ENCODE peak calls at places on chromosome 9, in seven cellular contexts. X is CD4-positive, alpha-beta T cell; E is A549; J is RWPE2; L is body of pancreas; V is lower lobe of right lung; Y is HCT116. T is an unnamed sample.

GRCh38 chr9:107644774-107645463 is 155.3 kb upstream of the KLF4 start:
- ATAC-seq in V (peak; percentile 87), L (no peak), Y (no peak), X (no peak), E (no peak), J (no peak), T (peak; percentile 80)

GRCh38 chr9:78189461-78189860 is 46.4 kb upstream of the CEP78 start:
- ATAC-seq in J (no peak), L (no peak), X (no peak), E (no peak), Y (no peak), V (peak; percentile 64), T (peak; percentile 51)

GRCh38 chr9:94443039-94443722 is 111.7 kb upstream of the PCAT7 start:
- ATAC-seq in X (no peak), V (peak; percentile 35), Y (no peak), E (no peak), J (no peak), L (no peak), T (no peak)

GRCh38 chr9:133845659-133845947 is 107.5 kb upstream of the SARDH start:
- ATAC-seq in L (no peak), Y (no peak), X (no peak), E (peak; percentile 23), V (no peak), J (peak; percentile 19), T (no peak)

GRCh38 chr9:133594310-133594709 is 14.9 kb downstream of the FAM163B start:
- ATAC-seq in X (no peak), J (no peak), E (no peak), V (no peak), Y (no peak), L (no peak), T (no peak)

GRCh38 chr9:4803670-4804530 is 11.2 kb downstream of the RCL1 start:
- ATAC-seq in E (no peak), L (no peak), Y (no peak), J (no peak), V (peak; percentile 21), X (no peak), T (no peak)

GRCh38 chr9:655875-656274 is 185.6 kb upstream of the DMRT1 start:
- ATAC-seq in Y (no peak), J (no peak), V (peak; percentile 59), E (no peak), L (peak; percentile 83), X (no peak), T (peak; percentile 26)

GRCh38 chr9:111483419-111483861 is 743 bp downstream of the ECPAS start:
- ATAC-seq in X (peak; percentile 53), E (no peak), L (peak; percentile 54), J (no peak), Y (peak; percentile 62), V (peak; percentile 20), T (peak; percentile 62)

GRCh38 chr9:68505681-68506409 is 34.8 kb downstream of the TMEM252 start:
- ATAC-seq in Y (no peak), X (no peak), V (peak; percentile 60), J (no peak), E (no peak), L (no peak), T (peak; percentile 31)

GRCh38 chr9:126595982-126596381 is 17.7 kb upstream of the LMX1B start:
- ATAC-seq in J (no peak), X (no peak), Y (no peak), E (no peak), V (no peak), L (no peak), T (no peak)

GRCh38 chr9:116945817-116946216 is 258.7 kb downstream of the TRIM32 start:
- ATAC-seq in X (no peak), E (no peak), J (no peak), L (no peak), Y (no peak), V (peak; percentile 87), T (no peak)

GRCh38 chr9:14348241-14349140 is 34.5 kb upstream of the NFIB start:
- ATAC-seq in J (peak; percentile 8), X (no peak), L (peak; percentile 30), E (peak; percentile 2), V (no peak), Y (no peak), T (no peak)

GRCh38 chr9:27460225-27461023 is 63.7 kb upstream of the IFNK start:
- ATAC-seq in X (no peak), J (peak; percentile 92), Y (no peak), L (no peak), V (peak; percentile 78), E (peak; percentile 88), T (peak; percentile 61)

GRCh38 chr9:79692857-79693571 is 121.2 kb downstream of the TLE4 start:
- ATAC-seq in L (no peak), Y (no peak), X (no peak), J (no peak), E (no peak), V (no peak), T (no peak)

GRCh38 chr9:7534211-7534935 is 265.2 kb downstream of the DMAC1 start:
- ATAC-seq in Y (no peak), X (no peak), J (no peak), V (no peak), E (no peak), L (no peak), T (no peak)

GRCh38 chr9:95764490-95764889 is 111.0 kb upstream of the ERCC6L2 start:
- ATAC-seq in L (no peak), Y (no peak), E (no peak), J (peak; percentile 41), X (no peak), V (no peak), T (no peak)

GRCh38 chr9:26181836-26182235 is 503.6 kb upstream of the TUSC1 start:
- ATAC-seq in L (no peak), J (no peak), Y (no peak), E (no peak), V (no peak), X (no peak), T (no peak)

GRCh38 chr9:5382479-5382878 is 42.8 kb upstream of the RLN1 start:
- ATAC-seq in E (no peak), Y (no peak), X (no peak), V (no peak), J (no peak), L (no peak), T (no peak)

GRCh38 chr9:123568691-123569342 is 212.8 kb downstream of the CRB2 start:
- ATAC-seq in J (no peak), E (no peak), V (peak; percentile 61), L (no peak), X (no peak), Y (no peak), T (peak; percentile 83)

GRCh38 chr9:113578279-113578865 is 114.8 kb downstream of the RGS3 start:
- ATAC-seq in L (no peak), X (peak; percentile 4), J (peak; percentile 1), V (no peak), Y (peak; percentile 49), E (peak; percentile 32), T (no peak)
- TF ChIP-seq CTCF in L (no peak), X (no peak), J (no peak), V (no peak), Y (no peak), E (no peak), T (no peak)

GRCh38 chr9:105973811-105974407 is 279.6 kb downstream of the TMEM38B start:
- ATAC-seq in L (no peak), X (no peak), V (no peak), J (no peak), Y (no peak), E (no peak), T (peak; percentile 36)
- H3K27ac ChIP-seq in L (no peak overlapping the region), X (no peak overlapping the region), V (no peak overlapping the region), J (no peak overlapping the region), Y (no peak overlapping the region), E (no peak overlapping the region), T (no peak overlapping the region)

GRCh38 chr9:87336914-87337333 is 160.7 kb upstream of the DAPK1 start:
- ATAC-seq in X (no peak), L (peak; percentile 88), Y (peak; percentile 81), E (peak; percentile 90), J (peak; percentile 76), V (peak; percentile 79), T (peak; percentile 60)
- TF ChIP-seq CTCF in X (peak; percentile 72), L (peak; percentile 84), Y (peak; percentile 65), E (peak; percentile 92), J (peak; percentile 87), V (peak; percentile 67), T (peak; percentile 74)

GRCh38 chr9:136516191-136516654 is 29.6 kb downstream of the NOTCH1 start:
- ATAC-seq in L (no peak), J (no peak), Y (no peak), E (no peak), V (no peak), X (no peak), T (no peak)
- H3K27ac ChIP-seq in L (no peak overlapping the region), J (no peak overlapping the region), Y (no peak overlapping the region), E (no peak overlapping the region), V (no peak overlapping the region), X (no peak overlapping the region), T (peak overlapping the region; percentile 30)

DNA sequence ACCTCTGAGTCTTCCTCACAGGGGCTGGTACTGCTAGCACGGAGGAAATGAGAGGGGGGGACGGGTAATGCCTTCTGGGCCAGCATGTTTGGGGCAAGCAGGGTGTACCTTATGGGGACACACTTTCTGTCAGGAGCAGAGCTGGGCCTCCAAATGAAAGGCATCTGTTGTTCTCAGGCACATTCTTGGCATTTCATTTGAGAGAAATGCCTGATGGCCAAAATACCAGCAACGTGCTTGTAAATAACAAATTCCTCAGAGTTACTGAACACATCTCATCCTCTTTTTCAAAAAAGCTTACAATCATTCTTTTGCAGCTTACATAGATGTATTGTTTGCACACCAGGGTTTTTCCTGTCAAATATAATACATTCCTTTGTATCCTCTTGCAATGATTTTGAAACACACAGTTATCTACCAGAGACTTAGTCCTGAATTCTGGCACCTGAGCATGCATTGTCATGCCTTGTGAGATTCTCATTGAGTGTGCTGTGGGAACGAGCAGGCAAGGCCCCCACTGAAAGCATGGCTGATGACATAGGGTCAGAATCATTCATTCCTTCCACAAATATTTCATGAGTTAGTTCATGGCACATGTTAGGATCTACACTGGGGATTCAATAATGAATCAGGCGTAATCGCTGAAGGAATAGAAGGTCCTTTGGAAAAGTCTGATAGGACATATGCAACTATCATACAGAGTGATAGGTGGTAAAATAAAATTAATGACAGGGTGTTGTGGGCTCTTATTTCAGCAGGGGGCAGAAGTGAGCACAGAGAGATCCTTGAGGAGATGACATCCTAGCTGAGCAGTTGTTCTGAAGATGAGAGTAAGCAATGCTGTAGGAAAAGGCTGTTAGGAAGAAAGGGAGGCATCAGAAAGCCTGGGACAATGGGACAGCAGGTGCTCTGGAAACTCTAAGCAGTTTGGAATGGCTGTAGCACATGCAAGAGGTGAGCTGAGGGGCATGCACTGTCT is 260.9 kb upstream of the TUT7 start:
- ATAC-seq in Y (peak; percentile 76), J (no peak), X (no peak), L (peak; percentile 47), E (peak; percentile 67), V (no peak), T (peak; percentile 68)
- TF ChIP-seq CTCF in Y (peak; percentile 63), J (peak; percentile 25), X (peak; percentile 17), L (peak; percentile 60), E (no peak), V (peak; percentile 28), T (peak; percentile 20)